ENCODE peak calls at places on chromosomes 2 and 18, in six cellular contexts. One of them, this sample, is unnamed. For H3K4me1, the result is how much of the 10 kb centered on the place peaks cover.

GRCh38 chr2:71250945-71251344 is 24.0 kb upstream of the PAIP2B start:
- DNase-seq in hepatocyte: no peak
- DNase-seq in neural progenitor cell: no peak
- DNase-seq in H1: no peak
- DNase-seq in HepG2: no peak
- DNase-seq in GM23338: peak
- DNase-seq in this sample: no peak

GRCh38 chr18:23515911-23516546 is 12.7 kb downstream of the RMC1 start:
- DNase-seq in hepatocyte: peak
- DNase-seq in neural progenitor cell: peak
- DNase-seq in H1: peak
- DNase-seq in HepG2: peak
- DNase-seq in GM23338: peak
- DNase-seq in this sample: peak

GRCh38 chr18:27017901-27018500 is 152.5 kb upstream of the AQP4 start:
- DNase-seq in hepatocyte: peak
- DNase-seq in neural progenitor cell: peak
- DNase-seq in H1: no peak
- DNase-seq in HepG2: peak
- DNase-seq in GM23338: peak
- DNase-seq in this sample: no peak

GRCh38 chr18:58887613-58887963 is 22.9 kb downstream of the ZNF532 start:
- DNase-seq in hepatocyte: no peak
- DNase-seq in neural progenitor cell: no peak
- DNase-seq in H1: no peak
- DNase-seq in HepG2: no peak
- DNase-seq in GM23338: no peak
- DNase-seq in this sample: no peak

GRCh38 chr2:46258937-46259781 is 38.0 kb upstream of the EPAS1 start:
- DNase-seq in hepatocyte: no peak
- DNase-seq in neural progenitor cell: no peak
- DNase-seq in H1: no peak
- DNase-seq in HepG2: no peak
- DNase-seq in GM23338: no peak
- DNase-seq in this sample: peak

GRCh38 chr18:26435415-26436095 is 112.8 kb downstream of the KCTD1 start:
- DNase-seq in hepatocyte: no peak
- DNase-seq in neural progenitor cell: no peak
- DNase-seq in H1: no peak
- DNase-seq in HepG2: no peak
- DNase-seq in GM23338: no peak
- DNase-seq in this sample: no peak

GRCh38 chr2:234111523-234111922 is 61.0 kb downstream of the SPP2 start:
- DNase-seq in hepatocyte: no peak
- DNase-seq in neural progenitor cell: no peak
- DNase-seq in H1: no peak
- DNase-seq in HepG2: no peak
- DNase-seq in GM23338: no peak
- DNase-seq in this sample: peak

GRCh38 chr2:46062637-46063412 is 234.4 kb upstream of the EPAS1 start:
- DNase-seq in hepatocyte: peak
- DNase-seq in neural progenitor cell: peak
- DNase-seq in H1: peak
- DNase-seq in HepG2: peak
- DNase-seq in GM23338: peak
- DNase-seq in this sample: peak

GRCh38 chr2:121239969-121240368 is 45.0 kb downstream of the TFCP2L1 start:
- DNase-seq in hepatocyte: no peak
- DNase-seq in neural progenitor cell: no peak
- DNase-seq in H1: no peak
- DNase-seq in HepG2: no peak
- DNase-seq in GM23338: no peak
- DNase-seq in this sample: no peak

GRCh38 chr2:149169653-149170052 is 131.2 kb downstream of the LYPD6B start:
- DNase-seq in hepatocyte: peak
- DNase-seq in neural progenitor cell: no peak
- DNase-seq in H1: no peak
- DNase-seq in HepG2: no peak
- DNase-seq in GM23338: no peak
- DNase-seq in this sample: peak

GRCh38 chr18:62505669-62506494 is 16.9 kb upstream of the ZCCHC2 start:
- DNase-seq in hepatocyte: no peak
- DNase-seq in neural progenitor cell: no peak
- DNase-seq in H1: no peak
- DNase-seq in HepG2: no peak
- DNase-seq in GM23338: no peak
- DNase-seq in this sample: peak

GRCh38 chr2:69645026-69645425 is 1.5 kb upstream of the AAK1 start:
- DNase-seq in hepatocyte: no peak
- DNase-seq in neural progenitor cell: no peak
- DNase-seq in H1: no peak
- DNase-seq in HepG2: no peak
- DNase-seq in GM23338: peak
- DNase-seq in this sample: no peak

GRCh38 chr18:460791-461190 is 39.7 kb downstream of the COLEC12 start:
- DNase-seq in hepatocyte: no peak
- DNase-seq in neural progenitor cell: no peak
- DNase-seq in H1: no peak
- DNase-seq in HepG2: no peak
- DNase-seq in GM23338: no peak
- DNase-seq in this sample: no peak
- H3K4me1 ChIP-seq in hepatocyte: under half
- H3K4me1 ChIP-seq in neural progenitor cell: under half
- H3K4me1 ChIP-seq in H1: under half
- H3K4me1 ChIP-seq in HepG2: under half
- H3K4me1 ChIP-seq in GM23338: under half
- H3K4me1 ChIP-seq in this sample: under half

GRCh38 chr18:57430983-57431382 is 4.2 kb upstream of the ONECUT2 start:
- DNase-seq in hepatocyte: no peak
- DNase-seq in neural progenitor cell: peak
- DNase-seq in H1: no peak
- DNase-seq in HepG2: no peak
- DNase-seq in GM23338: peak
- DNase-seq in this sample: no peak
- TF ChIP-seq EZH2 in hepatocyte: no peak
- TF ChIP-seq EZH2 in neural progenitor cell: no peak
- TF ChIP-seq EZH2 in H1: peak
- TF ChIP-seq EZH2 in HepG2: no peak
- TF ChIP-seq EZH2 in GM23338: peak
- TF ChIP-seq EZH2 in this sample: no peak

GRCh38 chr18:48371854-48372598 is 37.2 kb downstream of the ZBTB7C start:
- DNase-seq in hepatocyte: no peak
- DNase-seq in neural progenitor cell: no peak
- DNase-seq in H1: no peak
- DNase-seq in HepG2: no peak
- DNase-seq in GM23338: no peak
- DNase-seq in this sample: no peak

GRCh38 chr18:48376406-48376805 is 32.8 kb downstream of the ZBTB7C start:
- DNase-seq in hepatocyte: no peak
- DNase-seq in neural progenitor cell: peak
- DNase-seq in H1: no peak
- DNase-seq in HepG2: no peak
- DNase-seq in GM23338: peak
- DNase-seq in this sample: no peak

GRCh38 chr18:48376934-48377333 is 32.2 kb downstream of the ZBTB7C start:
- DNase-seq in hepatocyte: no peak
- DNase-seq in neural progenitor cell: no peak
- DNase-seq in H1: no peak
- DNase-seq in HepG2: no peak
- DNase-seq in GM23338: no peak
- DNase-seq in this sample: no peak

GRCh38 chr18:48374423-48375149 is 34.6 kb downstream of the ZBTB7C start:
- DNase-seq in hepatocyte: no peak
- DNase-seq in neural progenitor cell: no peak
- DNase-seq in H1: no peak
- DNase-seq in HepG2: no peak
- DNase-seq in GM23338: no peak
- DNase-seq in this sample: no peak

GRCh38 chr18:48375150-48375790 is 33.9 kb downstream of the ZBTB7C start:
- DNase-seq in hepatocyte: no peak
- DNase-seq in neural progenitor cell: no peak
- DNase-seq in H1: no peak
- DNase-seq in HepG2: no peak
- DNase-seq in GM23338: no peak
- DNase-seq in this sample: no peak
- H2AFZ ChIP-seq in hepatocyte: no peak
- H2AFZ ChIP-seq in neural progenitor cell: peak
- H2AFZ ChIP-seq in H1: no peak
- H2AFZ ChIP-seq in HepG2: no peak
- H2AFZ ChIP-seq in GM23338: no peak
- H2AFZ ChIP-seq in this sample: no peak

GRCh38 chr2:101983486-101983885 is 8.3 kb upstream of the IL1R2 start:
- DNase-seq in hepatocyte: no peak
- DNase-seq in neural progenitor cell: no peak
- DNase-seq in H1: no peak
- DNase-seq in HepG2: no peak
- DNase-seq in GM23338: no peak
- DNase-seq in this sample: peak

GRCh38 chr2:101981484-101981883 is 10.3 kb upstream of the IL1R2 start:
- DNase-seq in hepatocyte: no peak
- DNase-seq in neural progenitor cell: no peak
- DNase-seq in H1: no peak
- DNase-seq in HepG2: no peak
- DNase-seq in GM23338: no peak
- DNase-seq in this sample: peak

GRCh38 chr2:101980368-101980767 is 11.4 kb upstream of the IL1R2 start:
- DNase-seq in hepatocyte: no peak
- DNase-seq in neural progenitor cell: no peak
- DNase-seq in H1: no peak
- DNase-seq in HepG2: no peak
- DNase-seq in GM23338: no peak
- DNase-seq in this sample: no peak

GRCh38 chr2:101982630-101983029 is 9.1 kb upstream of the IL1R2 start:
- DNase-seq in hepatocyte: no peak
- DNase-seq in neural progenitor cell: no peak
- DNase-seq in H1: no peak
- DNase-seq in HepG2: no peak
- DNase-seq in GM23338: no peak
- DNase-seq in this sample: no peak

DNA sequence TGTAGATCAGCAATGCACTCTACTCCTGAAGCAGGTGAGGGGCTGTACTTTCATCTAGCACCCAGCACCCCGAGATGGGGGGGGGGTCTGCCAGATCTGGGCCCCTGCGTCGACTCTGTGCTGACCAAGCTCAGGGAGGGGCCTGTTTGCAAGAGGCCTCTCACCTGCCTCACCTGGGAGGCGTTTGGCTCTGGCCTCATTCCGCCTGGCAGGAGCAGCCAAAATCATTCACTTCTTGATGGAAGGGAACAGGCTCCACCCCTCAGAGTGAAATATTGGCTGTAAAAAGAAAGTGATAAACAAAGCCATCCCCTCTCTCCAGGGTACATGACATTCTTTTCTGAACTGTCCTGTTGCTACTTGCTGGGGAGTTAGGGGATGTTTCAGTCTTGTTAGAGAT is 10.7 kb upstream of the IL1R2 start:
- DNase-seq in hepatocyte: no peak
- DNase-seq in neural progenitor cell: no peak
- DNase-seq in H1: no peak
- DNase-seq in HepG2: no peak
- DNase-seq in GM23338: no peak
- DNase-seq in this sample: no peak
- H3K4me1 ChIP-seq in hepatocyte: under half
- H3K4me1 ChIP-seq in neural progenitor cell: under half
- H3K4me1 ChIP-seq in H1: under half
- H3K4me1 ChIP-seq in HepG2: under half
- H3K4me1 ChIP-seq in GM23338: under half
- H3K4me1 ChIP-seq in this sample: under half

This sample was measured in fibroblast of lung.